ENCODE peak calls at places on chromosomes 2 and 18, in five cellular contexts. One of them, this sample, is unnamed.

GRCh38 chr18:74672371-74672770 is 74.7 kb downstream of the ZNF407 start:
- DNase-seq in C1 segment of cervical spinal cord: no peak
- DNase-seq in AG08396: no peak
- DNase-seq in activated CD4-positive, alpha-beta T cell treated with anti-CD3 and anti-CD28 coated beads, Interleukin-2, amount 50 U/mL, for 1 hour: no peak
- DNase-seq in IMR-90: no peak
- DNase-seq in this sample: no peak

GRCh38 chr2:65316072-65316471 is 88.4 kb downstream of the ACTR2 start:
- DNase-seq in C1 segment of cervical spinal cord: peak
- DNase-seq in AG08396: peak
- DNase-seq in activated CD4-positive, alpha-beta T cell treated with anti-CD3 and anti-CD28 coated beads, Interleukin-2, amount 50 U/mL, for 1 hour: no peak
- DNase-seq in IMR-90: peak
- DNase-seq in this sample: no peak

GRCh38 chr2:165700511-165700910 is 93.5 kb downstream of the GALNT3 start:
- DNase-seq in C1 segment of cervical spinal cord: no peak
- DNase-seq in AG08396: no peak
- DNase-seq in activated CD4-positive, alpha-beta T cell treated with anti-CD3 and anti-CD28 coated beads, Interleukin-2, amount 50 U/mL, for 1 hour: no peak
- DNase-seq in IMR-90: no peak
- DNase-seq in this sample: no peak

GRCh38 chr2:215363461-215364156 is 51.8 kb downstream of the ATIC start:
- DNase-seq in C1 segment of cervical spinal cord: no peak
- DNase-seq in AG08396: no peak
- DNase-seq in activated CD4-positive, alpha-beta T cell treated with anti-CD3 and anti-CD28 coated beads, Interleukin-2, amount 50 U/mL, for 1 hour: no peak
- DNase-seq in IMR-90: peak
- DNase-seq in this sample: no peak

GRCh38 chr2:2189112-2189398 is 142.0 kb downstream of the MYT1L start:
- DNase-seq in C1 segment of cervical spinal cord: no peak
- DNase-seq in AG08396: no peak
- DNase-seq in activated CD4-positive, alpha-beta T cell treated with anti-CD3 and anti-CD28 coated beads, Interleukin-2, amount 50 U/mL, for 1 hour: no peak
- DNase-seq in IMR-90: no peak
- DNase-seq in this sample: no peak

GRCh38 chr18:24176727-24177416 is 38.0 kb downstream of the CABYR start:
- DNase-seq in C1 segment of cervical spinal cord: peak
- DNase-seq in AG08396: peak
- DNase-seq in activated CD4-positive, alpha-beta T cell treated with anti-CD3 and anti-CD28 coated beads, Interleukin-2, amount 50 U/mL, for 1 hour: peak
- DNase-seq in IMR-90: peak
- DNase-seq in this sample: peak

GRCh38 chr2:158671381-158672245 is 123.5 kb upstream of the DAPL1 start:
- DNase-seq in C1 segment of cervical spinal cord: no peak
- DNase-seq in AG08396: no peak
- DNase-seq in activated CD4-positive, alpha-beta T cell treated with anti-CD3 and anti-CD28 coated beads, Interleukin-2, amount 50 U/mL, for 1 hour: no peak
- DNase-seq in IMR-90: no peak
- DNase-seq in this sample: no peak

GRCh38 chr2:72031346-72032115 is 116.1 kb downstream of the CYP26B1 start:
- DNase-seq in C1 segment of cervical spinal cord: no peak
- DNase-seq in AG08396: no peak
- DNase-seq in activated CD4-positive, alpha-beta T cell treated with anti-CD3 and anti-CD28 coated beads, Interleukin-2, amount 50 U/mL, for 1 hour: no peak
- DNase-seq in IMR-90: no peak
- DNase-seq in this sample: no peak

GRCh38 chr2:121910139-121910538 is 154.7 kb downstream of the TSN start:
- DNase-seq in C1 segment of cervical spinal cord: no peak
- DNase-seq in AG08396: no peak
- DNase-seq in activated CD4-positive, alpha-beta T cell treated with anti-CD3 and anti-CD28 coated beads, Interleukin-2, amount 50 U/mL, for 1 hour: no peak
- DNase-seq in IMR-90: peak
- DNase-seq in this sample: no peak

GRCh38 chr2:5021148-5021547 is 671.0 kb upstream of the SOX11 start:
- DNase-seq in C1 segment of cervical spinal cord: no peak
- DNase-seq in AG08396: no peak
- DNase-seq in activated CD4-positive, alpha-beta T cell treated with anti-CD3 and anti-CD28 coated beads, Interleukin-2, amount 50 U/mL, for 1 hour: no peak
- DNase-seq in IMR-90: no peak
- DNase-seq in this sample: no peak

GRCh38 chr18:46554406-46554805 is 102.6 kb downstream of the LOXHD1 start:
- DNase-seq in C1 segment of cervical spinal cord: no peak
- DNase-seq in AG08396: no peak
- DNase-seq in activated CD4-positive, alpha-beta T cell treated with anti-CD3 and anti-CD28 coated beads, Interleukin-2, amount 50 U/mL, for 1 hour: no peak
- DNase-seq in IMR-90: no peak
- DNase-seq in this sample: no peak

GRCh38 chr2:46984034-46984433 is 68.4 kb upstream of the MCFD2 start:
- DNase-seq in C1 segment of cervical spinal cord: no peak
- DNase-seq in AG08396: no peak
- DNase-seq in activated CD4-positive, alpha-beta T cell treated with anti-CD3 and anti-CD28 coated beads, Interleukin-2, amount 50 U/mL, for 1 hour: no peak
- DNase-seq in IMR-90: no peak
- DNase-seq in this sample: no peak

GRCh38 chr18:58572181-58572580 is 56.7 kb downstream of the ALPK2 start:
- DNase-seq in C1 segment of cervical spinal cord: no peak
- DNase-seq in AG08396: peak
- DNase-seq in activated CD4-positive, alpha-beta T cell treated with anti-CD3 and anti-CD28 coated beads, Interleukin-2, amount 50 U/mL, for 1 hour: no peak
- DNase-seq in IMR-90: peak
- DNase-seq in this sample: no peak

GRCh38 chr2:236580746-236581355 is 11.2 kb downstream of the ACKR3 start:
- DNase-seq in C1 segment of cervical spinal cord: no peak
- DNase-seq in AG08396: no peak
- DNase-seq in activated CD4-positive, alpha-beta T cell treated with anti-CD3 and anti-CD28 coated beads, Interleukin-2, amount 50 U/mL, for 1 hour: no peak
- DNase-seq in IMR-90: no peak
- DNase-seq in this sample: no peak

GRCh38 chr2:19673213-19673791 is 228.5 kb downstream of the TTC32 start:
- DNase-seq in C1 segment of cervical spinal cord: no peak
- DNase-seq in AG08396: no peak
- DNase-seq in activated CD4-positive, alpha-beta T cell treated with anti-CD3 and anti-CD28 coated beads, Interleukin-2, amount 50 U/mL, for 1 hour: no peak
- DNase-seq in IMR-90: peak
- DNase-seq in this sample: no peak

GRCh38 chr18:51069885-51070284 is 39.9 kb downstream of the SMAD4 start:
- DNase-seq in C1 segment of cervical spinal cord: no peak
- DNase-seq in AG08396: no peak
- DNase-seq in activated CD4-positive, alpha-beta T cell treated with anti-CD3 and anti-CD28 coated beads, Interleukin-2, amount 50 U/mL, for 1 hour: no peak
- DNase-seq in IMR-90: peak
- DNase-seq in this sample: no peak

GRCh38 chr18:50013363-50014138 is 181.4 kb downstream of the MYO5B start:
- DNase-seq in C1 segment of cervical spinal cord: no peak
- DNase-seq in AG08396: peak
- DNase-seq in activated CD4-positive, alpha-beta T cell treated with anti-CD3 and anti-CD28 coated beads, Interleukin-2, amount 50 U/mL, for 1 hour: no peak
- DNase-seq in IMR-90: peak
- DNase-seq in this sample: no peak

GRCh38 chr2:45256173-45256866 is 247.1 kb upstream of the SIX2 start:
- DNase-seq in C1 segment of cervical spinal cord: peak
- DNase-seq in AG08396: no peak
- DNase-seq in activated CD4-positive, alpha-beta T cell treated with anti-CD3 and anti-CD28 coated beads, Interleukin-2, amount 50 U/mL, for 1 hour: no peak
- DNase-seq in IMR-90: no peak
- DNase-seq in this sample: no peak

GRCh38 chr2:152403395-152403794 is 68.4 kb downstream of the FMNL2 start:
- DNase-seq in C1 segment of cervical spinal cord: no peak
- DNase-seq in AG08396: no peak
- DNase-seq in activated CD4-positive, alpha-beta T cell treated with anti-CD3 and anti-CD28 coated beads, Interleukin-2, amount 50 U/mL, for 1 hour: no peak
- DNase-seq in IMR-90: no peak
- DNase-seq in this sample: no peak

GRCh38 chr2:80459028-80459427 is 154.5 kb upstream of the LRRTM1 start:
- DNase-seq in C1 segment of cervical spinal cord: no peak
- DNase-seq in AG08396: no peak
- DNase-seq in activated CD4-positive, alpha-beta T cell treated with anti-CD3 and anti-CD28 coated beads, Interleukin-2, amount 50 U/mL, for 1 hour: no peak
- DNase-seq in IMR-90: no peak
- DNase-seq in this sample: no peak

GRCh38 chr18:22346342-22346967 is 71.3 kb downstream of the CTAGE1 start:
- DNase-seq in C1 segment of cervical spinal cord: no peak
- DNase-seq in AG08396: peak
- DNase-seq in activated CD4-positive, alpha-beta T cell treated with anti-CD3 and anti-CD28 coated beads, Interleukin-2, amount 50 U/mL, for 1 hour: peak
- DNase-seq in IMR-90: peak
- DNase-seq in this sample: no peak

GRCh38 chr18:9924371-9924943 is 10.6 kb downstream of the VAPA start:
- DNase-seq in C1 segment of cervical spinal cord: no peak
- DNase-seq in AG08396: no peak
- DNase-seq in activated CD4-positive, alpha-beta T cell treated with anti-CD3 and anti-CD28 coated beads, Interleukin-2, amount 50 U/mL, for 1 hour: no peak
- DNase-seq in IMR-90: no peak
- DNase-seq in this sample: no peak

GRCh38 chr2:216661639-216662375 is 28.6 kb downstream of the IGFBP2 start:
- DNase-seq in C1 segment of cervical spinal cord: no peak
- DNase-seq in AG08396: no peak
- DNase-seq in activated CD4-positive, alpha-beta T cell treated with anti-CD3 and anti-CD28 coated beads, Interleukin-2, amount 50 U/mL, for 1 hour: no peak
- DNase-seq in IMR-90: no peak
- DNase-seq in this sample: no peak

GRCh38 chr2:222733470-222733845 is 62.0 kb downstream of the MOGAT1 start:
- DNase-seq in C1 segment of cervical spinal cord: no peak
- DNase-seq in AG08396: no peak
- DNase-seq in activated CD4-positive, alpha-beta T cell treated with anti-CD3 and anti-CD28 coated beads, Interleukin-2, amount 50 U/mL, for 1 hour: no peak
- DNase-seq in IMR-90: no peak
- DNase-seq in this sample: no peak

GRCh38 chr18:42925036-42925435 is 190.4 kb downstream of the RIT2 start:
- DNase-seq in C1 segment of cervical spinal cord: no peak
- DNase-seq in AG08396: no peak
- DNase-seq in activated CD4-positive, alpha-beta T cell treated with anti-CD3 and anti-CD28 coated beads, Interleukin-2, amount 50 U/mL, for 1 hour: no peak
- DNase-seq in IMR-90: no peak
- DNase-seq in this sample: no peak

GRCh38 chr2:128301501-128301966 is 17.1 kb downstream of the HS6ST1 start:
- DNase-seq in C1 segment of cervical spinal cord: no peak
- DNase-seq in AG08396: peak
- DNase-seq in activated CD4-positive, alpha-beta T cell treated with anti-CD3 and anti-CD28 coated beads, Interleukin-2, amount 50 U/mL, for 1 hour: no peak
- DNase-seq in IMR-90: peak
- DNase-seq in this sample: no peak

GRCh38 chr2:183359867-183360266 is 235.6 kb downstream of the NUP35 start:
- DNase-seq in C1 segment of cervical spinal cord: no peak
- DNase-seq in AG08396: no peak
- DNase-seq in activated CD4-positive, alpha-beta T cell treated with anti-CD3 and anti-CD28 coated beads, Interleukin-2, amount 50 U/mL, for 1 hour: no peak
- DNase-seq in IMR-90: no peak
- DNase-seq in this sample: no peak

This sample was measured in CD4-positive, CD25-positive, alpha-beta regulatory T cell.